ENCODE peak calls at places on chromosome 16, in five cellular contexts. One of them, this sample, is unnamed.
A peak's percentile ranks its signal among the peaks of the same experiment; 100 is the strongest.

GRCh38 chr16:375927-376816 is 5.6 kb downstream of the PGAP6 start:
- DNase-seq in brain microvascular endothelial cell: no peak
- DNase-seq in mucosa of descending colon: no peak
- DNase-seq in IMR-90: no peak
- DNase-seq in hepatocyte: no peak
- DNase-seq in this sample: no peak

GRCh38 chr16:87882436-87883019 is 13.2 kb upstream of the SLC7A5 start:
- DNase-seq in mucosa of descending colon: no peak
- DNase-seq in brain microvascular endothelial cell: no peak
- DNase-seq in IMR-90: no peak
- DNase-seq in hepatocyte: no peak
- DNase-seq in this sample: no peak

GRCh38 chr16:50326835-50327465 is 41.8 kb downstream of the BRD7 start:
- DNase-seq in IMR-90: peak; percentile 36
- DNase-seq in hepatocyte: no peak
- DNase-seq in mucosa of descending colon: no peak
- DNase-seq in brain microvascular endothelial cell: peak; percentile 38
- DNase-seq in this sample: no peak

GRCh38 chr16:85564277-85565051 is 48.7 kb upstream of the GSE1 start:
- DNase-seq in brain microvascular endothelial cell: no peak
- DNase-seq in mucosa of descending colon: no peak
- DNase-seq in hepatocyte: no peak
- DNase-seq in IMR-90: no peak
- DNase-seq in this sample: no peak

GRCh38 chr16:48156790-48157209 is 1.0 kb upstream of the ABCC12 start:
- DNase-seq in mucosa of descending colon: peak; percentile 76
- DNase-seq in hepatocyte: peak; percentile 91
- DNase-seq in IMR-90: peak; percentile 85
- DNase-seq in brain microvascular endothelial cell: peak; percentile 75
- DNase-seq in this sample: peak; percentile 94

GRCh38 chr16:75099738-75100615 is 16.6 kb downstream of the LDHD start:
- DNase-seq in mucosa of descending colon: peak; percentile 63
- DNase-seq in brain microvascular endothelial cell: no peak
- DNase-seq in hepatocyte: no peak
- DNase-seq in IMR-90: no peak
- DNase-seq in this sample: no peak

GRCh38 chr16:1309888-1310831 is 724 bp downstream of the UBE2I start:
- DNase-seq in hepatocyte: peak; percentile 68
- DNase-seq in brain microvascular endothelial cell: peak; percentile 12
- DNase-seq in mucosa of descending colon: peak; percentile 80
- DNase-seq in IMR-90: peak; percentile 45
- DNase-seq in this sample: peak; percentile 56

GRCh38 chr16:1950559-1950958 is 3.9 kb downstream of the RPL3L start:
- DNase-seq in hepatocyte: no peak
- DNase-seq in brain microvascular endothelial cell: no peak
- DNase-seq in mucosa of descending colon: no peak
- DNase-seq in IMR-90: no peak
- DNase-seq in this sample: no peak

GRCh38 chr16:73176577-73177013 is 128.7 kb upstream of the ZFHX3 start:
- DNase-seq in hepatocyte: peak; percentile 27
- DNase-seq in mucosa of descending colon: no peak
- DNase-seq in IMR-90: peak; percentile 94
- DNase-seq in brain microvascular endothelial cell: peak; percentile 83
- DNase-seq in this sample: no peak

GRCh38 chr16:48091077-48091476 is 64.7 kb downstream of the ABCC12 start:
- DNase-seq in brain microvascular endothelial cell: no peak
- DNase-seq in hepatocyte: no peak
- DNase-seq in mucosa of descending colon: no peak
- DNase-seq in IMR-90: no peak
- DNase-seq in this sample: no peak

GRCh38 chr16:67244387-67245188 is 2.7 kb downstream of the FHOD1 start:
- DNase-seq in mucosa of descending colon: peak; percentile 89
- DNase-seq in brain microvascular endothelial cell: peak; percentile 87
- DNase-seq in hepatocyte: peak; percentile 55
- DNase-seq in IMR-90: peak; percentile 87
- DNase-seq in this sample: peak; percentile 37

GRCh38 chr16:17282247-17282646 is 188.5 kb downstream of the XYLT1 start:
- DNase-seq in hepatocyte: no peak
- DNase-seq in mucosa of descending colon: no peak
- DNase-seq in brain microvascular endothelial cell: no peak
- DNase-seq in IMR-90: no peak
- DNase-seq in this sample: no peak

GRCh38 chr16:4768549-4769305 is 1.8 kb upstream of the ZNF500 start:
- DNase-seq in brain microvascular endothelial cell: peak; percentile 96
- DNase-seq in mucosa of descending colon: peak; percentile 98
- DNase-seq in IMR-90: peak; percentile 92
- DNase-seq in hepatocyte: peak; percentile 97
- DNase-seq in this sample: peak; percentile 94

GRCh38 chr16:46947900-46948547 is 25.4 kb downstream of the DNAJA2 start:
- DNase-seq in mucosa of descending colon: no peak
- DNase-seq in brain microvascular endothelial cell: peak; percentile 17
- DNase-seq in IMR-90: peak; percentile 49
- DNase-seq in hepatocyte: peak; percentile 50
- DNase-seq in this sample: no peak

DNA sequence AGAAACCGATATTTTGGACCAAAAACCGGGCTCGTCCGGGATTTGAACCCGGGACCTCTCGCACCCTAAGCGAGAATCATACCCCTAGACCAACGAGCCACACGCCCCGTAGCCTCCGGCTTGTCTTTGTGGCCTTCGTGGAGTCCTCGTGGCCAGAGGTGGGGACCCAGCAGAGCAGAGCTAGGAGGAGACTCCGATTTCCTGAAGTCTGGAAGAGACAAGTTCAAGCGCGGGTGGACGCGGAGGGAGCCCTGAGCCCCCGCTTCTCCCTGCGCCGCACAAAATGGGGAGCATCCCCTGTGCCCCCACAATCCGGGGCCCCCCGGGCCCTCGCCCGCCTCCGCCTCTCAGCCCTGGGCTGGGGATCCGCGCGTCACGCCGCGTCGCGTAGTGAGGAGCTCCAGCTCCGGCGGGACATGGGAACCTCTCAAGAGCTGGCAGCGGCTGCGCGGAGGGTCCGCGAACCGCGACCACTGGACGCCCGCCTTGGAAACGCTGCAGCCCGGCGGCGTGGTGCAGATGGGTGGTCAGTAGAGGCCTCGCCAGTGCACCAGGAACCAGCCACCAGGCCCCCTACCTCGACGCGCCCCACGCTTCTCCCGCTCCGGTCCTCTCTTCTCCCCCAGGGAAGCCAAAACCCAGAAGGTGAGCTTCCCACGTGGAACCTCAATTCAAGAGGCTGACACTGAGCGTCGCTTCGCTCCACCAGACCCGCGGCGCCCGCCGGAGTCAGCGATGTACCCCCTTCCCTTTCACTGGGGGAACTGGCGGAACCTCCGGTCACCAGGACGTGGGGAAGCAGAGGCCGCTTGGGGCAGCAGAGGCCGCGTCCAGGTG is 5.2 kb upstream of the OR1F1 start:
- DNase-seq in hepatocyte: no peak
- DNase-seq in IMR-90: peak; percentile 55
- DNase-seq in mucosa of descending colon: no peak
- DNase-seq in brain microvascular endothelial cell: peak; percentile 68
- DNase-seq in this sample: no peak
- TF ChIP-seq CTCF in hepatocyte: peak; percentile 25
- TF ChIP-seq CTCF in IMR-90: peak; percentile 41
- TF ChIP-seq CTCF in mucosa of descending colon: no peak
- TF ChIP-seq CTCF in brain microvascular endothelial cell: peak; percentile 59
- TF ChIP-seq CTCF in this sample: no peak

DNA sequence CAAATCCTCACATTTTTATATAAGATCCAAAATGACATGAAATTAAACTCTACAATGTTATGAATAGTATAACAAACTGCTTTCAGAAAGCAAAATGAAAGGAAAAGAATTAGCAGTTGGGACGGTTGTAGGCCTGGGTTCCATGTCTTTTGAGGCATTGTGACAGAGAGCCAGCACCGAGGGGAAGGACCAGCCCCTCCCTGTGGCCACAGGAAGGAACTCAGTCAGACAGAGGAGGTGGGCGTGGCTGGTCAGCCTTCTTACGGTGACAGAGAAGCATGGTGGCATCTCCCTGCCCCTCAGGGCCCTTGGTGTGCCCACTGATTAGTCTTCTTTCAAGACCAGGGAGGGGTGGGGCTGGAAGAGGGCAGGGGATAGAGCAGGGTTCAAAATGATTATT is 5.7 kb downstream of the ZNF319 start:
- DNase-seq in hepatocyte: peak; percentile 62
- DNase-seq in IMR-90: peak; percentile 25
- DNase-seq in mucosa of descending colon: peak; percentile 74
- DNase-seq in brain microvascular endothelial cell: peak; percentile 47
- DNase-seq in this sample: no peak
- TF ChIP-seq CTCF in hepatocyte: peak; percentile 29
- TF ChIP-seq CTCF in IMR-90: peak; percentile 45
- TF ChIP-seq CTCF in mucosa of descending colon: no peak
- TF ChIP-seq CTCF in brain microvascular endothelial cell: peak; percentile 69
- TF ChIP-seq CTCF in this sample: no peak

GRCh38 chr16:56041556-56042140 is 149.6 kb upstream of the GNAO1 start:
- DNase-seq in hepatocyte: peak; percentile 72
- DNase-seq in brain microvascular endothelial cell: no peak
- DNase-seq in IMR-90: no peak
- DNase-seq in mucosa of descending colon: no peak
- DNase-seq in this sample: no peak
- TF ChIP-seq CTCF in hepatocyte: peak; percentile 53
- TF ChIP-seq CTCF in brain microvascular endothelial cell: no peak
- TF ChIP-seq CTCF in IMR-90: peak; percentile 11
- TF ChIP-seq CTCF in mucosa of descending colon: no peak
- TF ChIP-seq CTCF in this sample: no peak

DNA sequence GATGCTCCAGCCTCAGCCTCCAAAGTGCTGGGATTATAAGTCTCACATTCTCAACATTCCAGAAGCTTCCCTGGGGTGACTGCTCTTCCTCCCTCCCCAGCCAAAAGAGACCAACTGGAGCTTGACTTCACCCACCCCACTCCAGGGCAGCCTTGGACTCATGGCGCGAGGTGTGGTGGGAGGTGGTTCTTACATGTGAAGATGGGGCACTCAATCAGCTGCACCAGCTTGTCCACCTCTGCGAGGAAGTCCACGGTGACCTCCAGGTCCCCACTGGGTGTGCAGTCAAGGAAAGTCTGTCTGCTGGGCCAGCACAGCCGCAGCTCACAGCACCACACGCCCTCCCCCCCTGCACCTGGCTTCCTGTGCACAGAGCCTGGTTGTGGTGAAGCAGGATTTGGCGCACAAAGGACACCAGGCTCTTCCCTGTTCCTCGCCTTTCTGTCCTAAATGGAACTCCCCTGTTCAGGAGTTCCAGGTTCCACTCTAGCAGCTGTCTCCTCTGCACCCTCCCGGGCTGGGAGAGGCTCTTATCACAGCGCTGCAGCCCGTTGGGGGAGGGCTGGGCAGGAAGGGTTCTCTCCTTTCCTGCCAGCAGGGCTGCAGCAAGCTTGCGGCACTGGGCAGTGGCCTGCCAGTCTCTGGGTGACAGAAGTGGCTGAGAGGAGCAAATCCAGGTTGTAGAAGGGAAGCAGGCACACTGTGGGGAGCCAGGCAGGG is 9.7 kb upstream of the MTSS2 start:
- DNase-seq in brain microvascular endothelial cell: no peak
- DNase-seq in hepatocyte: no peak
- DNase-seq in mucosa of descending colon: no peak
- DNase-seq in IMR-90: no peak
- DNase-seq in this sample: no peak
- TF ChIP-seq CTCF in brain microvascular endothelial cell: no peak
- TF ChIP-seq CTCF in hepatocyte: no peak
- TF ChIP-seq CTCF in mucosa of descending colon: no peak
- TF ChIP-seq CTCF in IMR-90: no peak
- TF ChIP-seq CTCF in this sample: no peak

GRCh38 chr16:68969338-68969737 is 126.0 kb downstream of the TANGO6 start:
- DNase-seq in hepatocyte: no peak
- DNase-seq in mucosa of descending colon: no peak
- DNase-seq in brain microvascular endothelial cell: no peak
- DNase-seq in IMR-90: no peak
- DNase-seq in this sample: no peak
- TF ChIP-seq CTCF in hepatocyte: no peak
- TF ChIP-seq CTCF in mucosa of descending colon: no peak
- TF ChIP-seq CTCF in brain microvascular endothelial cell: no peak
- TF ChIP-seq CTCF in IMR-90: no peak
- TF ChIP-seq CTCF in this sample: no peak

DNA sequence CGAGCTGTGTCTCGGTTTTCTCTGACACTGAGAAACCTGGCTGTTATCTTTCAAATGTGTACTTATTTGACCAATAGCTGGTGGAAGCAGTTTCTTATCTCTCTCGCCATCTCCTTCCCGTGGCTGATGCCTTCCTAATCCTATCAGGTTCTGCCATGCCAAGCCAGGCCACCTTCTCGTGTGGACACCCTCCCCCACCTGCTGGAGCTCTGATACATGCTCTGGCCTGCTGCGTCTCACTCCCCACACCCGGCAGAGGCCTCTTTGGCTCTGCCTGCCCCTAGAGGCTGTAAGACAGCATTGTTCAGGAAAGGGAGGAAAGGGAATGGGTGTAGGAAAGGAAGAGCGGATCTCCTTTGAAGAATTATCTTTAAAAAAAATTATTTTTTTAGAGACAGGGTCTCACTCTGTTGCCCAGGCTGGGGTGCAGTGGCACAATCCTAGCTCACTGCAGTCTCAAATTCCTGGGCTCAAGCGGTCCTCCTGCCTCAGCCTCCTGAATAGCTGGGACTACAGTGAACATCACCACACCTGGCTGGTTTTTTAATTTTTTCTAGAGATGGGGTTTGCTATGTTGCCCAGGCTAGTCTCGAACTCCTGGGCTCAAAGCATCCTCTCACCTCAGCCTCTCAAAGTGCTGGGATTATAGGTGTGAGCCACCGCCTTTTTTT is 7.5 kb upstream of the ARMC5 start:
- DNase-seq in brain microvascular endothelial cell: peak; percentile 64
- DNase-seq in mucosa of descending colon: peak; percentile 64
- DNase-seq in IMR-90: peak; percentile 80
- DNase-seq in hepatocyte: peak; percentile 89
- DNase-seq in this sample: no peak
- TF ChIP-seq CTCF in brain microvascular endothelial cell: peak; percentile 86
- TF ChIP-seq CTCF in mucosa of descending colon: peak; percentile 35
- TF ChIP-seq CTCF in IMR-90: peak; percentile 72
- TF ChIP-seq CTCF in hepatocyte: peak; percentile 53
- TF ChIP-seq CTCF in this sample: no peak

This sample was measured in omental fat pad.